ENCODE peak calls at places on chromosome 15, in four cellular contexts. O is heart left ventricle, Q is mammary epithelial cell, I is cardiac fibroblast. D is an unnamed sample.

GRCh38 chr15:75597667-75598341 is 18.7 kb upstream of the PTPN9 start:
- DNase-seq in Q (no peak), I (peak), O (no peak), D (no peak)

GRCh38 chr15:79282371-79283251 is at the start of gene ANKRD34C:
- DNase-seq in I (no peak), Q (no peak), O (peak), D (no peak)

GRCh38 chr15:60583194-60583593 is 104.3 kb upstream of the ICE2 start:
- DNase-seq in I (no peak), Q (no peak), O (no peak), D (no peak)

GRCh38 chr15:38226867-38227266 is 25.8 kb upstream of the SPRED1 start:
- DNase-seq in Q (peak), O (no peak), I (peak), D (peak)

GRCh38 chr15:41866263-41866703 is 27.6 kb downstream of the SPTBN5 start:
- DNase-seq in Q (no peak), O (no peak), I (no peak), D (no peak)

GRCh38 chr15:32840481-32841245 is 122.9 kb downstream of the GREM1 start:
- DNase-seq in Q (no peak), I (peak), O (no peak), D (peak)

GRCh38 chr15:40443846-40444245 is 3.1 kb downstream of the BAHD1 start:
- DNase-seq in I (no peak), O (no peak), Q (no peak), D (no peak)

GRCh38 chr15:93189562-93189961 is 100.6 kb upstream of the RGMA start:
- DNase-seq in O (no peak), I (no peak), Q (no peak), D (no peak)

GRCh38 chr15:27091270-27091940 is 120.4 kb downstream of the GABRG3 start:
- DNase-seq in Q (no peak), O (no peak), I (peak), D (peak)

DNA sequence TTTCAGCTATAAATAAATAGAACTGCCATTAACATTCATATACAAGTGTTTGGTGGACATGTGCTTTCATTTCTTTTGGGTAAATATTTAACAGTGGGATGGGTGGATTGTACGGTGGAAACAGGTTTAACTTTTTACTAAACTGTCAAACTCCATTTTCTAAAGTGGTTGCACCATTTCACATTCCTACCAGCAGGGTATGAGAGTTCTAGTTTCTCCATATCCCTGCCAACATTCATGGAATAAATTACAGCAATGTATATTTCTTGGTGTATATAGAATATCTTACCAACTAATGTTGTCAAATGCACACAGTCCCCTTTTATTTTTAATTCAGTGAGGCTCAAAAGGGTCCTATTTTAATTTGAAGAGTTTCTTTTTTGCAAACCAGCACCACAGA is 71.3 kb upstream of the CTXND1 start:
- DNase-seq in I (no peak), O (no peak), Q (no peak), D (no peak)
- TF ChIP-seq CTCF in I (peak), O (no peak), Q (peak), D (peak)

DNA sequence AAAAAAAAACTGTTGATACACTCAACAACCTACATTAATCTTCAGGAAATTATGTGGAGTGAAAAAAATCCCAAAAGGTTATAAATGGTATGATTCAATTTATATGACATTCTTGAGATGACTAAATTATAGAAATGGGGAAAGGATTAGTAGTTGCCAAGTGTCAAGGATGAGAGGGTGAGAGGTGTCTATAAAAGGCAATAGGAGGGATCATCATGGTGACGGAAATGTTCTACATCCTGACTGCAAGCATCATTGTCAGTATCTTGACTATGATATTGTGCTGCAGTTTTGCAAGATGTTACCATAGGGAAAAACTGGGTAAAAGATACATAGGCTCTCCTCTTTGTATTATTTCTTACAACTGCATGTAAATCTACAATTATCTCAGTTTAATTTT is 125.6 kb downstream of the FRMD5 start:
- DNase-seq in Q (peak), O (no peak), I (no peak), D (no peak)
- H3K4me3 ChIP-seq in Q (no peak), O (no peak), I (no peak), D (no peak)

DNA sequence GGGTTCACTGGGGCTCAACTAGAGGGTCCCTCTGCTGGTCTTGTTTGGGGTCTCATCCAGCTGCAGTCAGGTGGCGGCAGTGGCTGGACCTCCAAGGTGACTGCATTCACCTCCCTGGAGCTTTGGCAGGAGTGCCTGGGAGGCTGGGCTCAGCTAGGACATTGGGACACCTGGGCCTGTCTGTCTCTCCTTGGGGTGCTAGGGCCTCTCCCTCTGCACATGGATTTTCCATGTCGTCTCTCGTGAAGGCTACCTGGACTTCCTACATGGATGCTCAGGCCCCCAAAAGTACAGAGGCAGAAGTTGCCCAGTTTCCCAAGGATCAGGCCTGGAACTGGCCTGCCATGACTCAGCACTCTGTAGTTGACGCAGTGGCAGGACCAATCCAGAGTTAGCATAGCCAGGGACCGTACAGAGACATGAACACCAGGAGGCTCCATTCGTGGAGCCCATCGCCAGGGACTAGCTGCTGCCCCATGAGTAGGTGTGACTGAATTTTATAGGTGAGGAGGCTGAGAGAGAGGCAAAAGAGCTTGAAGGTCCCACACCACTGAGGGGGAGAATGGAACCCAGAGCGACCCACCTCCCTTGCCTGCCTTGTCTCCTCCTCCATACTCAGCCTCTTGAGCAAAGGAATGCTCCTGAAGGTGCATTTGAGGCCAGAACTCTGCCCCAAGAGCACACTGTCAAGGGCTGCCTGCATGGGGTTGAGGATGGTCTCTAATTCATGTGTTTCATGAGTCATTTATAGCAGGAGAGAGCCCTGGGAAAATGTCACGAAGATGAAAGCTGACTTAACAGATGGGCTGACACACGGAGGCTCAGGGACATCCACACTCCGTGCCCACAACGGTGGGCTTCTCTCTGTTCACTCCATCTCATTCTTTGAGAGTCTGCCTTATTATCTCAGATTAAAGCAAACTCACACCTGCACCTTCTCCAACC is 13.0 kb upstream of the ALDH1A3 start:
- DNase-seq in Q (no peak), I (no peak), O (no peak), D (no peak)
- TF ChIP-seq CTCF in Q (no peak), I (no peak), O (no peak), D (no peak)

DNA sequence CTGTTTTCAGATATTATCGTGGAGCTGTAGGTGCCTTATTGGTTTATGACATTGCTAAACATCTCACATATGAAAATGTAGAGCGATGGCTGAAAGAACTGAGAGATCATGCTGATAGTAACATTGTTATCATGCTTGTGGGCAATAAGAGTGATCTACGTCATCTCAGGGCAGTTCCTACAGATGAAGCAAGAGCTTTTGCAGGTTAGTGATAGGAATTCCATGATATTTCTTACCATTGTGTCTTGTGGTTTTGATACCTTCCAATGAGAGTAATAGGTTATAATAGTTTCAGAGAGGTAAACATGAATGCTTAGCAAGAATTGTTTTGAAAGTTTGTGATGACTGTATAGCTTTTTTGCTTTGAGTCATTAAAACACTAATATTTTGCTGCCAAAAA is 8.5 kb downstream of the RAB11A start:
- DNase-seq in Q (no peak), I (no peak), O (no peak), D (no peak)
- H3K4me3 ChIP-seq in Q (no peak), I (no peak), O (no peak), D (no peak)

GRCh38 chr15:50886139-50886467 is 22.4 kb upstream of the AP4E1 start:
- DNase-seq in I (no peak), Q (no peak), O (no peak), D (no peak)
- TF ChIP-seq CTCF in I (no peak), Q (no peak), O (no peak), D (no peak)

D was measured in AG10803.